ENCODE peak calls at places on chromosome X, in eight cellular contexts. U, N, J, V, K, O, Z and H are unnamed samples.

GRCh38 chrX:48683411-48683982 is at the start of gene WAS:
- DNase-seq in U (peak; percentile 64), N (peak; percentile 49), J (peak; percentile 81), V (no peak), K (no peak), O (no peak), Z (no peak), H (no peak)

GRCh38 chrX:138856881-138857280 is 145.4 kb upstream of the FGF13 start:
- DNase-seq in U (no peak), N (no peak), J (no peak), V (no peak), K (no peak), O (no peak), Z (no peak), H (no peak)

GRCh38 chrX:21004835-21005234 is 369.4 kb upstream of the CNKSR2 start:
- DNase-seq in U (no peak), N (no peak), J (no peak), V (no peak), K (no peak), O (no peak), Z (no peak), H (no peak)

GRCh38 chrX:87525771-87526229 is 8.2 kb downstream of the KLHL4 start:
- DNase-seq in U (no peak), N (no peak), J (no peak), V (peak; percentile 78), K (no peak), O (no peak), Z (no peak), H (no peak)

GRCh38 chrX:1394731-1395501 is 3.0 kb upstream of the SLC25A6 start:
- DNase-seq in U (peak; percentile 59), N (no peak), J (no peak), V (no peak), K (no peak), O (peak; percentile 17), Z (no peak), H (peak; percentile 46)

GRCh38 chrX:19046343-19047215 is 62.7 kb upstream of the PHKA2 start:
- DNase-seq in U (no peak), N (no peak), J (no peak), V (peak; percentile 71), K (no peak), O (no peak), Z (no peak), H (no peak)

GRCh38 chrX:33133320-33133719 is 78.0 kb downstream of the DMD start:
- DNase-seq in U (no peak), N (no peak), J (no peak), V (no peak), K (no peak), O (no peak), Z (no peak), H (no peak)

GRCh38 chrX:154046262-154046771 is 26.6 kb upstream of the IRAK1 start:
- DNase-seq in U (no peak), N (no peak), J (no peak), V (peak; percentile 86), K (no peak), O (peak; percentile 29), Z (no peak), H (no peak)

GRCh38 chrX:57772637-57773036 is 92.6 kb upstream of the NLRP2B start:
- DNase-seq in U (no peak), N (no peak), J (no peak), V (no peak), K (no peak), O (no peak), Z (no peak), H (no peak)

GRCh38 chrX:107153005-107153404 is 34.4 kb upstream of the RBM41 start:
- DNase-seq in U (no peak), N (no peak), J (no peak), V (no peak), K (no peak), O (no peak), Z (no peak), H (no peak)

GRCh38 chrX:54640721-54641120 is 110.7 kb downstream of the GNL3L start:
- DNase-seq in U (no peak), N (no peak), J (peak; percentile 0), V (no peak), K (no peak), O (no peak), Z (no peak), H (peak; percentile 48)

GRCh38 chrX:106912864-106913263 is 7.3 kb upstream of the CLDN2 start:
- DNase-seq in U (no peak), N (no peak), J (no peak), V (peak; percentile 57), K (no peak), O (no peak), Z (no peak), H (no peak)

DNA sequence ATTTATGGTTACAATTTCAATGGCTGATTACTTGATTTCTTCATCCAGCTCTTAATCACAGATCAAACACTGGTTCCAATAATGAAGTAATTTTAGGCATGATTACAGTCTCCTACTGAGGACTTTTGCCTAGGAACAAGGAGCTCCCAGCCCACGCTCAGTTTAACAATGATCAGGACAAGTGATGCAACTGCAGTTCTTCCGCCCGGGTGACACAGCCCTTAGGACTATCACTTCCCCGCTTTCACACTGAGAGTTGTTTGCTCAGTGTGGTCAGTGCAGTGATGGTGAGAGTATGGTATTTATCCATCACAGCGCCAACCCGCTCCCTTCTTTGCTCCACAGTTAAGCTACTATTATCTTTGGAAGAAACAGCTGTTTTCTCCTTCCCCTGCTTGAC is 203.2 kb upstream of the MBNL3 start:
- DNase-seq in U (no peak), N (no peak), J (no peak), V (no peak), K (no peak), O (no peak), Z (no peak), H (peak; percentile 45)
- H3K4me3 ChIP-seq in U (no peak overlapping the region), N (no peak overlapping the region), J (no peak overlapping the region), V (no peak overlapping the region), K (no peak overlapping the region), O (no peak overlapping the region), Z (no peak overlapping the region), H (no peak overlapping the region)

DNA sequence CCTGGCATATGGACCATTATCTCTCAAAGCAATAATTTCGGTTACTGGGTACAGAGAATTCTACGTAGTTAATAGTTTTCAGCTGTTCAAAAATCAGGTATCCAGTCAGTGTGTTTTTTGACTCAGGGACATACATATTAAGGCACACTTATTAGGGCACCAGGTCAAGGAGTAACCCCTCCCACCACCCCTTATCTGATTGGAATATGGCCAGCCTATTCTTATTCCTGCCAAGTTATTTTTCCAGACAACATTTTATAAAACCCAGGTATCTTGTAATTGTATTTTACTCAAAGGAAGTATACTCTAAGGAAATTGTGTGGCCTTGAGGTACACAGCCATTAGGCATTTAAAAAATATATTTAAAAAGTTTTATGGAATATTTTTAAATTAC is 4.3 kb downstream of the ZFX start:
- DNase-seq in U (no peak), N (no peak), J (no peak), V (no peak), K (peak; percentile 53), O (no peak), Z (no peak), H (no peak)
- H3K4me3 ChIP-seq in U (no peak overlapping the region), N (no peak overlapping the region), J (no peak overlapping the region), V (no peak overlapping the region), K (peak overlapping the region; percentile 26), O (peak overlapping the region; percentile 80), Z (no peak overlapping the region), H (no peak overlapping the region)

DNA sequence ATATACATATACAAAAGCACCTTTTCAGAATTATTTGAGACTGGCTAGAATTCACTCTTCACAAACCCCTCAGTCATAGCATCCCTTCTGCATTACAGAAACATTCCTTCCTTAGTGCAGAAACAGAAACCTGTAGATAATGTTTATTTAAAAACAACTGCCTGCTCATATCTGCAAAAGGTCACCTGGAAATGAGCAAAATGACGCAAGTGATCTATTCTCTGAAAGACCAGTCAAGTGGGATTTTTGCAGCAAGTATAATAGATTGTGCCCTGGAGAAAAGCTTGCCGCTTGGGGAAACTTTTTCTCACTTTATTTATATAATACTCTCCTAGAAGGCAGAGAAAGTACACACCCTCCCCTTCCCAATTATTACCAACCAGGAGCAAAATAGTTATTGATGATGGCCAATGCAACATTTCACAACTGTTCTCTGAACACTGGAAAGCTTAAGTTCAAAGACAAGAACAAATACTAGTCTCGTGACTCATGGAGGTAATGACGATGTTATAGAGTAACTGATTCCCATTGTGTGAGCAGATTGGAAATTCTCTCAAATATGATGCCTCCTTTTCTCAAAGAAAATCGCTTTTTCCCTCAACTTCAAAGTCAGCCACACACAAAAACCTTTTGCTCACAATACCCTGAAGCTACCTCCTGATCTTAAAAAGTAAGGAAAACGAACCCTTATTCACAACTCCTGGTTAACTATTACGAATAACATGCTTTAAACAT is 41.2 kb downstream of the MID1 start:
- DNase-seq in U (no peak), N (no peak), J (no peak), V (peak; percentile 78), K (no peak), O (no peak), Z (peak; percentile 74), H (no peak)
- H3K4me3 ChIP-seq in U (no peak overlapping the region), N (no peak overlapping the region), J (no peak overlapping the region), V (peak overlapping the region; percentile 29), K (no peak overlapping the region), O (peak overlapping the region; percentile 14), Z (peak overlapping the region; percentile 41), H (no peak overlapping the region)

GRCh38 chrX:150893936-150894335 is 4.5 kb downstream of the CD99L2 start:
- DNase-seq in U (no peak), N (no peak), J (no peak), V (no peak), K (no peak), O (no peak), Z (no peak), H (no peak)
- H3K4me3 ChIP-seq in U (no peak overlapping the region), N (no peak overlapping the region), J (no peak overlapping the region), V (no peak overlapping the region), K (no peak overlapping the region), O (no peak overlapping the region), Z (no peak overlapping the region), H (no peak overlapping the region)